ENCODE peak calls at places on chromosomes 11 and 22, in four cellular contexts. One of them, this sample, is unnamed.

GRCh38 chr22:20131856-20132685 is 467 bp downstream of the ZDHHC8 start:
- DNase-seq in spleen: peak; percentile 87
- DNase-seq in AG04450: no peak
- DNase-seq in brain microvascular endothelial cell: no peak
- DNase-seq in this sample: no peak

GRCh38 chr11:6251120-6251733 is 8.4 kb upstream of the CCKBR start:
- DNase-seq in brain microvascular endothelial cell: peak; percentile 80
- DNase-seq in AG04450: peak; percentile 32
- DNase-seq in spleen: peak; percentile 81
- DNase-seq in this sample: no peak

GRCh38 chr11:11229691-11230090 is 123.4 kb downstream of the CSNK2A3 start:
- DNase-seq in brain microvascular endothelial cell: no peak
- DNase-seq in spleen: no peak
- DNase-seq in AG04450: no peak
- DNase-seq in this sample: no peak

GRCh38 chr11:59292611-59293010 is 66.1 kb upstream of the OR5AN1 start:
- DNase-seq in brain microvascular endothelial cell: no peak
- DNase-seq in spleen: no peak
- DNase-seq in AG04450: no peak
- DNase-seq in this sample: no peak

GRCh38 chr11:64036081-64037026 is 623 bp downstream of the FLRT1 start:
- DNase-seq in brain microvascular endothelial cell: peak; percentile 11
- DNase-seq in spleen: no peak
- DNase-seq in AG04450: no peak
- DNase-seq in this sample: no peak

GRCh38 chr22:43239956-43240355 is 53.0 kb upstream of the TTLL12 start:
- DNase-seq in brain microvascular endothelial cell: no peak
- DNase-seq in AG04450: no peak
- DNase-seq in spleen: no peak
- DNase-seq in this sample: no peak

GRCh38 chr22:25892678-25893077 is 150.7 kb downstream of the MYO18B start:
- DNase-seq in AG04450: no peak
- DNase-seq in brain microvascular endothelial cell: no peak
- DNase-seq in spleen: no peak
- DNase-seq in this sample: no peak

GRCh38 chr22:25497269-25497668 is 67.2 kb upstream of the GRK3 start:
- DNase-seq in spleen: no peak
- DNase-seq in brain microvascular endothelial cell: peak; percentile 30
- DNase-seq in AG04450: no peak
- DNase-seq in this sample: no peak

GRCh38 chr11:118144869-118145268 is 7.8 kb downstream of the SCN4B start:
- DNase-seq in spleen: no peak
- DNase-seq in AG04450: no peak
- DNase-seq in brain microvascular endothelial cell: no peak
- DNase-seq in this sample: no peak

GRCh38 chr11:66268953-66269906 is 791 bp downstream of the RAB1B start:
- DNase-seq in spleen: peak; percentile 89
- DNase-seq in brain microvascular endothelial cell: no peak
- DNase-seq in AG04450: no peak
- DNase-seq in this sample: no peak

GRCh38 chr11:111981270-111981669 is 43.9 kb upstream of the DLAT start:
- DNase-seq in brain microvascular endothelial cell: no peak
- DNase-seq in AG04450: no peak
- DNase-seq in spleen: no peak
- DNase-seq in this sample: no peak

GRCh38 chr11:33347490-33348125 is 90.4 kb downstream of the HIPK3 start:
- DNase-seq in brain microvascular endothelial cell: no peak
- DNase-seq in spleen: peak; percentile 84
- DNase-seq in AG04450: no peak
- DNase-seq in this sample: no peak

GRCh38 chr11:12377106-12377823 is at the start of gene PARVA:
- DNase-seq in AG04450: peak; percentile 47
- DNase-seq in spleen: no peak
- DNase-seq in brain microvascular endothelial cell: peak; percentile 57
- DNase-seq in this sample: no peak

GRCh38 chr11:117202386-117203068 is 3.4 kb downstream of the TAGLN start:
- DNase-seq in spleen: no peak
- DNase-seq in AG04450: no peak
- DNase-seq in brain microvascular endothelial cell: no peak
- DNase-seq in this sample: no peak

GRCh38 chr11:32870676-32871075 is 21.9 kb upstream of the QSER1 start:
- DNase-seq in spleen: no peak
- DNase-seq in brain microvascular endothelial cell: no peak
- DNase-seq in AG04450: no peak
- DNase-seq in this sample: no peak

GRCh38 chr22:42289671-42290269 is 19.3 kb upstream of the TCF20 start:
- DNase-seq in brain microvascular endothelial cell: no peak
- DNase-seq in spleen: peak; percentile 59
- DNase-seq in AG04450: no peak
- DNase-seq in this sample: no peak

GRCh38 chr11:70934999-70935768 is 317.2 kb downstream of the SHANK2 start:
- DNase-seq in brain microvascular endothelial cell: no peak
- DNase-seq in AG04450: no peak
- DNase-seq in spleen: no peak
- DNase-seq in this sample: no peak

GRCh38 chr11:112925516-112926310 is 35.5 kb upstream of the NCAM1 start:
- DNase-seq in AG04450: no peak
- DNase-seq in brain microvascular endothelial cell: no peak
- DNase-seq in spleen: no peak
- DNase-seq in this sample: no peak

GRCh38 chr11:122098223-122098980 is 17.6 kb downstream of the BLID start:
- DNase-seq in spleen: no peak
- DNase-seq in AG04450: no peak
- DNase-seq in brain microvascular endothelial cell: no peak
- DNase-seq in this sample: no peak

GRCh38 chr11:85685820-85686459 is at the start of gene CCDC89:
- DNase-seq in brain microvascular endothelial cell: peak; percentile 98
- DNase-seq in AG04450: peak; percentile 97
- DNase-seq in spleen: peak; percentile 64
- DNase-seq in this sample: peak; percentile 90

GRCh38 chr11:69234740-69235710 is 58.9 kb upstream of the MYEOV start:
- DNase-seq in brain microvascular endothelial cell: no peak
- DNase-seq in AG04450: no peak
- DNase-seq in spleen: no peak
- DNase-seq in this sample: no peak

GRCh38 chr22:19853879-19854777 is 546 bp downstream of the GNB1L start:
- DNase-seq in AG04450: no peak
- DNase-seq in brain microvascular endothelial cell: no peak
- DNase-seq in spleen: peak; percentile 74
- DNase-seq in this sample: no peak

GRCh38 chr11:16909375-16910035 is 104.7 kb downstream of the PLEKHA7 start:
- DNase-seq in brain microvascular endothelial cell: no peak
- DNase-seq in spleen: no peak
- DNase-seq in AG04450: no peak
- DNase-seq in this sample: no peak

GRCh38 chr11:44047931-44048431 is at the start of gene ACCSL:
- DNase-seq in spleen: no peak
- DNase-seq in brain microvascular endothelial cell: no peak
- DNase-seq in AG04450: no peak
- DNase-seq in this sample: no peak

GRCh38 chr11:33317662-33318061 is 60.5 kb downstream of the HIPK3 start:
- DNase-seq in AG04450: no peak
- DNase-seq in spleen: no peak
- DNase-seq in brain microvascular endothelial cell: no peak
- DNase-seq in this sample: peak; percentile 12

GRCh38 chr11:12674936-12675696 is 895 bp downstream of the TEAD1 start:
- DNase-seq in spleen: no peak
- DNase-seq in AG04450: no peak
- DNase-seq in brain microvascular endothelial cell: no peak
- DNase-seq in this sample: no peak

GRCh38 chr11:25119416-25119815 is 622.6 kb downstream of the LUZP2 start:
- DNase-seq in spleen: no peak
- DNase-seq in brain microvascular endothelial cell: no peak
- DNase-seq in AG04450: no peak
- DNase-seq in this sample: no peak

GRCh38 chr11:11752688-11753087 is 89.1 kb upstream of the USP47 start:
- DNase-seq in spleen: no peak
- DNase-seq in AG04450: no peak
- DNase-seq in brain microvascular endothelial cell: no peak
- DNase-seq in this sample: no peak

DNA sequence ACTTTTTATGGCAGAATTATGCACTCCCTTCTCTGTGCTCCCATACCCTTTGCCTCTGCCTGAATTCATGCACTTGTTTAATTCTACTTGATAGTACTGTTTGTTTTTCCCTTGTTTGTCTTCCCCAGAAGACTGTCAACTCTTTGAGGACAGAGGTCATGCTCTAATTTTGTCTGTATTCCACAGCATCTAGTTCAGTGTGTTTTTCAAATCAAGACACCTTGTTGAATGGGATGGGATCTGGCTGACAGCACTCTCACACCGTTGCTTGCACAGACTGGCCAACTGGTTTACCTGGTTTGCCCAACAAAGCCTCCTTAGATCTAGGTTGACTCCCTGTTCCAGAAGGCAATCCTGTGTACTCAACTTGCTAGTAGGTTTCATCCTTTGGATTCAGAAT is 121.2 kb upstream of the TIMP3 start:
- DNase-seq in brain microvascular endothelial cell: no peak
- DNase-seq in spleen: no peak
- DNase-seq in AG04450: no peak
- DNase-seq in this sample: no peak
- H3K27me3 ChIP-seq in brain microvascular endothelial cell: no peaks in the 10 kb centered on the region
- H3K27me3 ChIP-seq in spleen: no peaks in the 10 kb centered on the region
- H3K27me3 ChIP-seq in AG04450: no peaks in the 10 kb centered on the region
- H3K27me3 ChIP-seq in this sample: no peaks in the 10 kb centered on the region

DNA sequence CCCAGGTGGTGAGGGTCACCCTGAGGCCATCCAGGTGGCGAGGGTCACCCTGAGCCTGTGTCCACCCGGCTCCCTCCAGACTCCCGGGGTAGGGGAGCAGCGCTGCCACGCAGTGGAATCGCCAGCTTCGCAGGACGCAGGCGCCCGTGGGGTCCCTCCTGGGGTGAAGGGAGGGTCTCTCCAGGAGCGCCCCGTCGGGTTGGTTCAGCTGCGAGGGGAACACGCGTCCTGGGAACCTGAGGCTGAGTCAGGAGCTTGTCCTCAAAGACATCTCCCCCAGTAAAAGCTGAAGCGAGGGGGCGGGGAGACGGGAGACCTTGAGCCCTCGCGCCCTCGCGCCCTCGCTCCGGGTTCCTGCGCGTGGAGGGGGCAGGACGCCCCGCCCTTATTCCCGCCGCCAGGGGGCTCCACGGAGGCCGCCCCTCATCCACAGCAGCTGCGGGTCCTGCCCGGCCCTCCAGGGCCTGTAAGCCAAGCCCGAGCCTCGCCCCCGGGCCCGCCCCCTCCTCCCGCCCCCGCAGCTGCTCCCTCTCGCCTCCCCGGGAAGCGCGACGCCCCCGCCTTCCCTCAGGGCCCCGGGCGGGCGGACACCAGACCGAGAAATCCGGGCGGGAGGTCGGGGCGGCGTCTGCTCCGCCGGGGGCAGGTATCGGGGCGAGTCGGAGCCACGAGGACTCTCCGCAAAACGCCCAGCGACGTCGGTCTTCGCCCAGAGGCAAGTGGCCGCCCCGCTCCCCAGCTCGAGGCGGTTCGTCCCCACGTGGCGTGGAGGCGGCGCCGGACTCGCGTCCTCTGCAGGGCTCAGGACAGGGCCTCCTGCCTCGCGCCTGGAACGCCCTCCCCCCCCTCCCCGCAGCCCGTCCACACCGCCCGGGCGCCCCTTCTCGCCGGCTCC is 22.8 kb downstream of the PIM3 start:
- DNase-seq in AG04450: no peak
- DNase-seq in brain microvascular endothelial cell: no peak
- DNase-seq in spleen: peak; percentile 81
- DNase-seq in this sample: no peak
- TF ChIP-seq CTCF in AG04450: peak; percentile 42
- TF ChIP-seq CTCF in brain microvascular endothelial cell: peak; percentile 35
- TF ChIP-seq CTCF in spleen: peak; percentile 47
- TF ChIP-seq CTCF in this sample: peak; percentile 31

GRCh38 chr22:33202455-33202854 is 144.3 kb upstream of the SYN3 start:
- DNase-seq in spleen: no peak
- DNase-seq in brain microvascular endothelial cell: no peak
- DNase-seq in AG04450: no peak
- DNase-seq in this sample: no peak
- H3K4me3 ChIP-seq in spleen: no peak overlapping the region
- H3K4me3 ChIP-seq in brain microvascular endothelial cell: no peak overlapping the region
- H3K4me3 ChIP-seq in AG04450: no peak overlapping the region
- H3K4me3 ChIP-seq in this sample: no peak overlapping the region

GRCh38 chr22:46041642-46042041 is 64.7 kb upstream of the WNT7B start:
- DNase-seq in brain microvascular endothelial cell: no peak
- DNase-seq in AG04450: no peak
- DNase-seq in spleen: peak; percentile 53
- DNase-seq in this sample: no peak
- H3K27me3 ChIP-seq in brain microvascular endothelial cell: no peaks in the 10 kb centered on the region
- H3K27me3 ChIP-seq in AG04450: no peaks in the 10 kb centered on the region
- H3K27me3 ChIP-seq in spleen: no peaks in the 10 kb centered on the region
- H3K27me3 ChIP-seq in this sample: no peaks in the 10 kb centered on the region

DNA sequence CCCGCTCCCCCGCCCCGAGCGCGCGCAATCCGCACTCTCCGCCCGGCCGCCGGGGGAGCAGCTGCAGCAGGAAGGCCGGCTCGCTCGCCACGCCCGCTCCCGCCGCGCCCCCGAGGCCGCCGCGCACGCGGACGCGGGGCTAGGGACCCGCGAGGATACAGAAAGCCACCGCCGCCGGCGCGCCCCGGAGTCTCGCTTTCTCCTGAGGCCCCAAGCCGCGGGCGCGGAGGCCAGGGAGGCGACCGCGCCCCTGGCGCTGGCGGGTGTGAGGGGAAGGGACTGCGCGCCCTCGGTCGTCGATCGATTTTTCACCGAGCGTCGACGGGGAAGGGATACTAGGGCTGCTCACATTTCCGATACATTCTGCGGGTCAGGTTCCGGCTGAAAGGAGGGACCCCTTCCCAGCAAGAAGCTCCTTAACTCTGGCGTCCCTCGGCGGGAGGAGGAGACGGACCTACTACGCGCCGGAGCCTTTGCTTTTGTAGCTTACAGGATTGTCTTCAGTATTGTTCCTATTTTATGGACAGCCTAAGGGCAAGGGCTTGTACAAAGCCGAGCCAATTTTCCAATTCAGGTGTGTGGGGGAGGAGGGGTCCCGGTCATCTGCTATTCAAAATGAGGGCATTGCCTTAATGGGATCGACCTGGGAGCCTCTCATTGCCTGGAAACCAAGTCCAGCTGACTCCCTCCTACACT is 416 bp upstream of the GAB2 start:
- DNase-seq in spleen: peak; percentile 96
- DNase-seq in brain microvascular endothelial cell: peak; percentile 56
- DNase-seq in AG04450: no peak
- DNase-seq in this sample: no peak
- TF ChIP-seq CTCF in spleen: no peak
- TF ChIP-seq CTCF in brain microvascular endothelial cell: no peak
- TF ChIP-seq CTCF in AG04450: no peak
- TF ChIP-seq CTCF in this sample: no peak